ENCODE peak calls at places on chromosomes 7 and 10, in ten cellular contexts. M is A673, W is iPS DF 6.9, P is aorta, U is IMR-90, A is psoas muscle, J is esophagus squamous epithelium, B is DND-41, H is adrenal gland, G is thyroid gland. R is an unnamed sample.

GRCh38 chr7:20598479-20599419 is 16.7 kb upstream of the ABCB5 start:
- DNase-seq in M (peak; percentile 74), W (peak; percentile 20), P (no peak), U (peak; percentile 71), A (no peak), J (no peak), B (no peak), H (peak; percentile 8), G (peak; percentile 3), R (no peak)

GRCh38 chr10:119079572-119080520 is 771 bp downstream of the EIF3A start:
- DNase-seq in M (peak; percentile 72), W (no peak), P (peak; percentile 92), U (peak; percentile 75), A (peak; percentile 76), J (peak; percentile 38), B (peak; percentile 71), H (peak; percentile 86), G (peak; percentile 84), R (peak; percentile 80)

GRCh38 chr10:69994262-69994661 is 58.4 kb upstream of the MACROH2A2 start:
- DNase-seq in M (peak; percentile 77), W (peak; percentile 11), P (no peak), U (peak; percentile 59), A (no peak), J (no peak), B (no peak), H (peak; percentile 43), G (peak; percentile 4), R (peak; percentile 58)

GRCh38 chr7:44388089-44388970 is 62.9 kb upstream of the CAMK2B start:
- DNase-seq in M (no peak), W (no peak), P (no peak), U (no peak), A (no peak), J (no peak), B (no peak), H (no peak), G (no peak), R (no peak)

GRCh38 chr7:111499027-111499426 is 63.3 kb downstream of the IMMP2L start:
- DNase-seq in M (no peak), W (no peak), P (no peak), U (peak; percentile 83), A (no peak), J (no peak), B (no peak), H (no peak), G (no peak), R (no peak)

GRCh38 chr7:110347091-110347490 is 743.8 kb upstream of the LRRN3 start:
- DNase-seq in M (no peak), W (no peak), P (no peak), U (peak; percentile 51), A (no peak), J (no peak), B (no peak), H (no peak), G (no peak), R (no peak)

GRCh38 chr7:55060690-55061414 is 42.0 kb downstream of the EGFR start:
- DNase-seq in M (peak; percentile 45), W (no peak), P (no peak), U (peak; percentile 78), A (no peak), J (no peak), B (no peak), H (no peak), G (no peak), R (peak; percentile 58)

GRCh38 chr10:93445097-93445960 is 36.8 kb downstream of the MYOF start:
- DNase-seq in M (peak; percentile 46), W (peak; percentile 97), P (peak; percentile 95), U (peak; percentile 98), A (peak; percentile 88), J (peak; percentile 43), B (no peak), H (peak; percentile 90), G (peak; percentile 100), R (peak; percentile 89)

GRCh38 chr7:122304604-122304975 is at the start of gene FEZF1:
- DNase-seq in M (peak; percentile 97), W (no peak), P (no peak), U (no peak), A (no peak), J (no peak), B (no peak), H (no peak), G (no peak), R (no peak)

GRCh38 chr10:21989453-21990154 is 13.9 kb downstream of the DNAJC1 start:
- DNase-seq in M (peak; percentile 55), W (no peak), P (no peak), U (peak; percentile 52), A (peak; percentile 39), J (no peak), B (peak; percentile 18), H (peak; percentile 69), G (peak; percentile 88), R (no peak)

GRCh38 chr7:141483044-141483443 is 68.2 kb upstream of the AGK start:
- DNase-seq in M (no peak), W (no peak), P (no peak), U (no peak), A (no peak), J (no peak), B (no peak), H (no peak), G (no peak), R (no peak)
- H3K27me3 ChIP-seq in M (no peaks in the 10 kb centered on the region), W (no peaks in the 10 kb centered on the region), P (no peaks in the 10 kb centered on the region), U (no peaks in the 10 kb centered on the region), A (no peaks in the 10 kb centered on the region), J (no peaks in the 10 kb centered on the region), B (peaks cover 9% of the 10 kb centered on the region), H (no peaks in the 10 kb centered on the region), G (no peaks in the 10 kb centered on the region), R (no peaks in the 10 kb centered on the region)

GRCh38 chr10:73577788-73578187 is 13.4 kb downstream of the USP54 start:
- DNase-seq in M (no peak), W (no peak), P (peak; percentile 80), U (peak; percentile 59), A (peak; percentile 65), J (no peak), B (no peak), H (peak; percentile 65), G (peak; percentile 96), R (no peak)

GRCh38 chr10:73576890-73577591 is 14.1 kb downstream of the USP54 start:
- DNase-seq in M (no peak), W (no peak), P (no peak), U (no peak), A (no peak), J (no peak), B (no peak), H (no peak), G (no peak), R (no peak)

GRCh38 chr10:73581912-73582311 is 9.2 kb downstream of the USP54 start:
- DNase-seq in M (no peak), W (no peak), P (no peak), U (no peak), A (no peak), J (no peak), B (no peak), H (no peak), G (no peak), R (no peak)

DNA sequence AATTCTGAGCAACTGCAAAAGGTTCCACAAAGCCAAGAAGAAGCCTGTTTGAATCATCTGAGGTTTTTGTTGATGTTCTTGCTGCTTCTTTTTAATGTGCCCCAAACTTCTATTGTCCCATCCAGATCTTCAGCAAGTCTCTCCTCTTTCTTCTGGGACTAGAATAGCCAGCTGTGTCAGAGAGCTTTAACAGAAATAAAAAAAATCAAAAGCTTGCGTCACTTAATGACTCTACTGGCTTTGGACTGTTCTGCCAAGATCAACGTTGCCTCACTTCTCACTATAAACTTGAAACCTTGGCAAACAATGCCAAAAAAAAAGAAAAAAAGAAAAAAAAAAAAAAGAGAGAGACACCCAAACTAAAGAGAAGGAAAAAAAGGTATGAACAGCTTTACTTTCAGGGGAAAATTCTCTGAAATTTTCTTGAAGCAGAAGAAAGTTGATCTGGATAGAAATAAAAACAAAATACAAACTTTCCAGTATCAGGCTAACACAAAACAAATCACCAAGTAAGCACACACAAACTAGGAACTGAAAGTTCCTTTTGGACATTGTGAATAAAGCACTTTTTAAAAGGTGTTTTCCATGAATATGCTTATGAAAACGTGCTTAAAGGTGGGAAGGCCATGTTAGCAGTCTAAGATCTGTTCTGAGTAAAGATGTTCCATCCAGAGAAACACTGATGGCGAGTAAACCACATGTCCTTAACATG is 14.8 kb downstream of the USP54 start:
- DNase-seq in M (no peak), W (no peak), P (no peak), U (peak; percentile 91), A (no peak), J (no peak), B (no peak), H (peak; percentile 80), G (peak; percentile 55), R (no peak)
- H3K36me3 ChIP-seq in M (no peaks in the 10 kb centered on the region), W (no peaks in the 10 kb centered on the region), P (no peaks in the 10 kb centered on the region), U (no peaks in the 10 kb centered on the region), A (peaks cover 10% of the 10 kb centered on the region), J (no peaks in the 10 kb centered on the region), B (no peaks in the 10 kb centered on the region), H (no peaks in the 10 kb centered on the region), G (no peaks in the 10 kb centered on the region), R (no peaks in the 10 kb centered on the region)

DNA sequence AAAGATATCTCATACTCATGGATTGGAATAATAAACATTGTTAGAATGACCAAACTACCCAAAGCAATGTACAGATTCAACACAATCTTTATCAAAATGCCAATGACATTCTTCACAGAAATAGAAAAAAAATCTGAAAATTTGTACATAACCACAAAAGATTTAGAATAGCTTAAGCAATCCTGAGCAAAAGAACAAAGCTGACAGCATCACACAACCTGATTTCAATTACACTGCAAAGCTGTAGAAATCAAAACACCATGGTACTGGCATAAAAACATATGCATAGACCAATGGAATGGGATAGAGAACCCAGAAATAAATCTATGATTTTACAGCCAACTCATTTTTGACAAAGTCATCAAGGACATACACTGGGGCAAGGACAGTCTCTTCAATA is 130.0 kb upstream of the TMEM72 start:
- DNase-seq in M (no peak), W (no peak), P (no peak), U (no peak), A (no peak), J (no peak), B (no peak), H (no peak), G (no peak), R (no peak)
- H3K27me3 ChIP-seq in M (peaks cover 12% of the 10 kb centered on the region), W (no peaks in the 10 kb centered on the region), P (no peaks in the 10 kb centered on the region), U (no peaks in the 10 kb centered on the region), A (no peaks in the 10 kb centered on the region), J (no peaks in the 10 kb centered on the region), B (peaks cover 5% of the 10 kb centered on the region), H (no peaks in the 10 kb centered on the region), G (no peaks in the 10 kb centered on the region), R (no peaks in the 10 kb centered on the region)

GRCh38 chr7:28626191-28626590 is 213.9 kb downstream of the CREB5 start:
- DNase-seq in M (no peak), W (no peak), P (no peak), U (no peak), A (no peak), J (no peak), B (no peak), H (no peak), G (no peak), R (no peak)

GRCh38 chr7:28626629-28627262 is 214.4 kb downstream of the CREB5 start:
- DNase-seq in M (peak; percentile 63), W (no peak), P (no peak), U (peak; percentile 36), A (no peak), J (no peak), B (peak; percentile 14), H (peak; percentile 21), G (peak; percentile 26), R (no peak)

GRCh38 chr7:28625446-28625845 is 213.1 kb downstream of the CREB5 start:
- DNase-seq in M (no peak), W (no peak), P (no peak), U (peak; percentile 15), A (no peak), J (no peak), B (no peak), H (no peak), G (no peak), R (no peak)

GRCh38 chr7:28627869-28628268 is 215.6 kb downstream of the CREB5 start:
- DNase-seq in M (no peak), W (no peak), P (no peak), U (no peak), A (no peak), J (no peak), B (no peak), H (no peak), G (no peak), R (no peak)

GRCh38 chr7:28627263-28627653 is 214.9 kb downstream of the CREB5 start:
- DNase-seq in M (no peak), W (no peak), P (no peak), U (no peak), A (no peak), J (no peak), B (no peak), H (no peak), G (no peak), R (no peak)
- H3K36me3 ChIP-seq in M (no peaks in the 10 kb centered on the region), W (no peaks in the 10 kb centered on the region), P (no peaks in the 10 kb centered on the region), U (no peaks in the 10 kb centered on the region), A (no peaks in the 10 kb centered on the region), J (no peaks in the 10 kb centered on the region), B (no peaks in the 10 kb centered on the region), H (no peaks in the 10 kb centered on the region), G (no peaks in the 10 kb centered on the region), R (no peaks in the 10 kb centered on the region)

R was measured in upper lobe of left lung.